ENCODE peak calls at places on chromosomes 2 and 18, in nine cellular contexts. E, M, C, L, Z, P, R, H and G are unnamed samples.

GRCh38 chr2:232633413-232634318 is at the start of gene EFHD1:
- DNase-seq in R (peak; percentile 39), C (peak; percentile 83), P (peak; percentile 64), L (peak; percentile 70), H (peak; percentile 75), Z (peak; percentile 36), M (peak; percentile 63), E (no peak), G (peak; percentile 8)

GRCh38 chr2:126657146-126657635 is 1.2 kb downstream of the GYPC start:
- DNase-seq in L (peak; percentile 80), Z (peak; percentile 27), R (peak; percentile 83), C (peak; percentile 51), P (peak; percentile 96), E (peak; percentile 43), H (no peak), M (peak; percentile 55), G (peak; percentile 22)

GRCh38 chr2:979286-979928 is 28.8 kb downstream of the SNTG2 start:
- DNase-seq in P (no peak), Z (no peak), H (no peak), L (no peak), R (no peak), M (no peak), E (peak; percentile 3), C (no peak), G (no peak)

GRCh38 chr2:80028584-80028983 is 276.0 kb downstream of the LRRTM1 start:
- DNase-seq in R (no peak), C (no peak), M (no peak), Z (no peak), E (no peak), L (no peak), P (no peak), H (no peak), G (no peak)

GRCh38 chr18:72555101-72555500 is 11.0 kb upstream of the CBLN2 start:
- DNase-seq in Z (no peak), H (no peak), C (no peak), P (no peak), R (no peak), E (no peak), L (no peak), M (no peak), G (no peak)

GRCh38 chr2:135528006-135528405 is 3.0 kb downstream of the ZRANB3 start:
- DNase-seq in E (no peak), C (no peak), M (no peak), Z (no peak), L (no peak), P (no peak), H (no peak), R (no peak), G (no peak)

GRCh38 chr2:36411962-36412444 is 56.4 kb downstream of the CRIM1 start:
- DNase-seq in R (no peak), P (no peak), C (no peak), M (no peak), E (no peak), L (no peak), Z (no peak), H (peak; percentile 82), G (no peak)

GRCh38 chr2:224242543-224242942 is 159.4 kb downstream of the FAM124B start:
- DNase-seq in P (peak; percentile 74), Z (no peak), C (no peak), M (no peak), L (no peak), E (no peak), R (no peak), H (no peak), G (no peak)

GRCh38 chr2:61887684-61888303 is 662 bp downstream of the CCT4 start:
- DNase-seq in P (peak; percentile 53), Z (no peak), L (no peak), M (peak; percentile 46), R (no peak), H (no peak), C (no peak), E (peak; percentile 18), G (no peak)

GRCh38 chr2:205642562-205643350 is 39.5 kb upstream of the NRP2 start:
- DNase-seq in L (no peak), E (no peak), C (no peak), R (no peak), M (no peak), P (no peak), H (no peak), Z (no peak), G (no peak)

GRCh38 chr2:222180619-222181018 is 118.2 kb downstream of the PAX3 start:
- DNase-seq in P (no peak), M (no peak), E (no peak), Z (no peak), H (no peak), L (no peak), R (no peak), C (no peak), G (no peak)

GRCh38 chr2:198053776-198054175 is 249.4 kb downstream of the PLCL1 start:
- DNase-seq in Z (no peak), L (no peak), R (no peak), C (no peak), P (no peak), M (no peak), E (no peak), H (no peak), G (no peak)

GRCh38 chr2:69652206-69652605 is 8.7 kb upstream of the AAK1 start:
- DNase-seq in M (no peak), R (no peak), H (peak; percentile 80), Z (no peak), L (no peak), P (no peak), C (no peak), E (no peak), G (no peak)

GRCh38 chr2:42783511-42783910 is 8.9 kb downstream of the HAAO start:
- DNase-seq in L (no peak), C (no peak), P (no peak), R (no peak), Z (no peak), H (no peak), E (no peak), M (no peak), G (no peak)

DNA sequence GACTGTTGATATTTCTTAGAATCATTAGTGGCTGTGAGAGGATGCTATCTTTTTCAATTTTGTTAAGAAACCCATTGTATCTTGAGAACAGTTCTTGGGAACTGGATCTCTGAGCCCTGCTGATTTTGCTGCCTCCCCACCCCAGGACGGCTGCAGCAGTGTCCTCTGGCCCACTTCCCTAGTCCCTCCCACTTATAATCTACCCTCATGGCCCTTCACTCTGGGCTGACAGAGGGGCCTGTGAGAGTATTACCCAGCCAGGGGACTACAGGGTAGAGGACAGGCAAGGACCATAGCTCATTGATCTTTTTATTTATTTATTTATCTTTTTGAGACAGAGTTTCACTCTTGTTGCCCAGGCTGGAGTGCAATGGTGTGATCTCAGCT is 5.6 kb upstream of the GLI2 start:
- DNase-seq in Z (no peak), C (no peak), H (no peak), E (no peak), P (no peak), R (no peak), M (no peak), L (no peak), G (no peak)
- H3K4me1 ChIP-seq in Z (no peaks in the 10 kb centered on the region), C (no peaks in the 10 kb centered on the region), H (peaks cover 44% of the 10 kb centered on the region), E (no peaks in the 10 kb centered on the region), P (peaks cover 10% of the 10 kb centered on the region), R (no peaks in the 10 kb centered on the region), M (no peaks in the 10 kb centered on the region), L (no peaks in the 10 kb centered on the region), G (no peaks in the 10 kb centered on the region)

GRCh38 chr2:190698895-190699294 is 50.0 kb downstream of the NAB1 start:
- DNase-seq in L (no peak), Z (no peak), H (no peak), R (no peak), E (no peak), C (no peak), M (no peak), P (peak; percentile 44), G (no peak)

GRCh38 chr2:190697421-190697820 is 48.5 kb downstream of the NAB1 start:
- DNase-seq in C (no peak), E (no peak), H (no peak), L (no peak), R (no peak), Z (no peak), P (no peak), M (no peak), G (no peak)

GRCh38 chr2:190694479-190694878 is 45.6 kb downstream of the NAB1 start:
- DNase-seq in R (no peak), P (no peak), C (no peak), E (no peak), L (no peak), H (no peak), M (no peak), Z (no peak), G (no peak)

GRCh38 chr2:190695739-190696138 is 46.9 kb downstream of the NAB1 start:
- DNase-seq in E (no peak), L (no peak), P (no peak), Z (no peak), H (no peak), M (no peak), C (no peak), R (no peak), G (no peak)

DNA sequence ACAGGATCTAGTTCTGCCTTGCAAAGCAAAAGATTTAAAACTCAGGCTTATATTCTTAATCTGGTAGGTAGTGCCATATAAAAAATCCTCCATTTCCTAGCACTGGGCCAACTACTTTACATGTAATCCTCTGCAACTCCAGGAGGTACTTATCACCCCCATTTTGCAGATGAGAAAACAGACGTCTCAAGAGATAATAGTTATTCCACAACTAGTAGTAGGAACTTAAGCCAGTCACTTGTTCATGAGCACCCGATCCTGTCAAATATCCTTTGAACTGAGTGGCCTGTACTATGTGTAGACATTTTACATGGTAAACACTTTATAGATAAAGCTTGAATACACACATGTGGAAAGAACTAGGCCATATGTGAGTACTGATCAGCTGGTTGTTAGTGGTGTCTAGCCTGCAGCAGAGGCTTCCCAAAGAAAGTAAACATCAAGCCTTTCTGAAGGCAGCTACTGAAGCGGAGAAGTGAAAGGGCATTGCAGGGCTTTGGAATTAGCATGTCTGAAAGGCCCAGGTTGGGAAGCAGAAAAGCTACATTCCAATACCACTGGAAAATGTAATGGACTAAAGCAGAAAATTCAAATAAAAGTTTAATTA is 48.0 kb downstream of the NAB1 start:
- DNase-seq in C (no peak), M (no peak), Z (no peak), R (no peak), L (no peak), H (no peak), P (no peak), E (no peak), G (no peak)
- H3K27ac ChIP-seq in C (no peak overlapping the region), M (no peak overlapping the region), Z (no peak overlapping the region), R (no peak overlapping the region), L (no peak overlapping the region), H (no peak overlapping the region), P (no peak overlapping the region), E (no peak overlapping the region), G (no peak overlapping the region)

GRCh38 chr2:172516299-172516698 is 39.6 kb upstream of the PDK1 start:
- DNase-seq in E (no peak), Z (no peak), P (peak; percentile 58), H (peak; percentile 3), M (no peak), L (no peak), C (no peak), R (no peak), G (no peak)
- H3K9me3 ChIP-seq in E (peaks cover 20% of the 10 kb centered on the region), Z (peaks cover 17% of the 10 kb centered on the region), P (no peaks in the 10 kb centered on the region), H (peaks cover 9% of the 10 kb centered on the region), M (no peaks in the 10 kb centered on the region), L (peaks cover 20% of the 10 kb centered on the region), C (peaks cover 1% of the 10 kb centered on the region), R (peaks cover 20% of the 10 kb centered on the region), G (peaks cover 8% of the 10 kb centered on the region)

DNA sequence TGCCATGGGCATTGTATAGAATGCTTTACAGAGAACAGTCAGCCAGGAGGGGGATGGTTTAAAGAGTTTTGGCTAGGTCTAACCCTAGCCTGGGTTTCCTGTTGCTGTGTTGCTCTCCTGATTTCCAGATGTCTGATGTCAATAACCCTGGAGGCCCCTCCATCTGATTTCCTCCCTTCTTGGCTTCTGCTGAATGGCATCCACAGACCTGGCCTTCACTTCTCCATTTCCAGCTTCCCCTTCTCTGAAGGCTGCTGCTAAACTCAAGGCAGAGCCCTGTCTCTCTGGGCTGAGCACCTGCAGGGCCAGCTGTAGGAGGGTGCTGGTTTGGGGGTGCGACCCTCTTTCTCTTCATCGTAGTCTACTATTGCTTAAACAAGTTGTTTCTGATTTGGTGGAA is 153.4 kb downstream of the HRH4 start:
- DNase-seq in M (no peak), C (no peak), Z (no peak), H (no peak), L (no peak), R (no peak), P (no peak), E (no peak), G (no peak)
- H3K4me1 ChIP-seq in M (no peaks in the 10 kb centered on the region), C (no peaks in the 10 kb centered on the region), Z (no peaks in the 10 kb centered on the region), H (no peaks in the 10 kb centered on the region), L (no peaks in the 10 kb centered on the region), R (no peaks in the 10 kb centered on the region), P (no peaks in the 10 kb centered on the region), E (no peaks in the 10 kb centered on the region), G (no peaks in the 10 kb centered on the region)